ENCODE peak calls at places on chromosome 22, in ten cellular contexts. M is naive thymus-derived CD4-positive, alpha-beta T cell; H is mesendoderm; E is skeletal muscle cell; I is globus pallidus; W is left cardiac atrium; B is RPMI7951; D is NCI-H2171 treated with DMSO at 0.1 percent for 48 hours; O is SK-MEL-5; G is RCC 7860. T is an unnamed sample.

GRCh38 chr22:49583341-49583740 is 244.3 kb downstream of the BRD1 start:
- DNase-seq in M (no peak), O (no peak), H (no peak), D (no peak), I (no peak), E (no peak), B (no peak), W (no peak), G (no peak), T (no peak)

GRCh38 chr22:43782448-43782847 is 29.7 kb downstream of the EFCAB6 start:
- DNase-seq in W (no peak), D (no peak), H (no peak), G (no peak), O (no peak), B (no peak), M (no peak), E (no peak), I (no peak), T (no peak)

GRCh38 chr22:35276019-35276418 is 18.7 kb downstream of the HMGXB4 start:
- DNase-seq in W (no peak), I (no peak), M (no peak), E (no peak), D (no peak), G (no peak), O (no peak), B (no peak), H (no peak), T (no peak)

GRCh38 chr22:45842141-45842831 is 134.7 kb downstream of the WNT7B start:
- DNase-seq in I (no peak), H (no peak), G (no peak), W (no peak), E (peak; percentile 32), D (no peak), O (no peak), B (peak; percentile 27), M (no peak), T (no peak)

GRCh38 chr22:50261615-50262459 is at the start of gene MAPK12:
- DNase-seq in W (peak; percentile 67), D (peak; percentile 22), H (no peak), O (no peak), G (no peak), I (no peak), E (no peak), B (no peak), M (no peak), T (no peak)

GRCh38 chr22:45704648-45705047 is 33.0 kb downstream of the ATXN10 start:
- DNase-seq in B (peak; percentile 61), I (no peak), G (no peak), M (no peak), H (no peak), E (no peak), O (no peak), D (no peak), W (no peak), T (no peak)

GRCh38 chr22:29003975-29004646 is 57.5 kb downstream of the C22orf31 start:
- DNase-seq in D (peak; percentile 67), G (no peak), E (no peak), H (peak; percentile 76), I (no peak), O (no peak), W (no peak), B (no peak), M (no peak), T (no peak)

GRCh38 chr22:27906241-27906640 is 12.8 kb downstream of the PITPNB start:
- DNase-seq in D (no peak), I (no peak), G (no peak), H (no peak), M (no peak), E (no peak), B (no peak), W (no peak), O (no peak), T (no peak)

GRCh38 chr22:19800761-19801244 is 40.2 kb downstream of the TBX1 start:
- DNase-seq in O (peak; percentile 59), G (no peak), E (no peak), I (no peak), W (peak; percentile 41), D (no peak), B (peak; percentile 17), H (peak; percentile 62), M (no peak), T (no peak)

GRCh38 chr22:41902932-41903421 is 11.9 kb downstream of the SHISA8 start:
- DNase-seq in E (no peak), D (no peak), B (no peak), G (no peak), H (no peak), I (no peak), O (no peak), W (peak; percentile 63), M (no peak), T (no peak)

GRCh38 chr22:45318558-45319318 is 9.0 kb downstream of the FAM118A start:
- DNase-seq in E (no peak), I (no peak), O (no peak), W (no peak), B (peak; percentile 8), M (peak; percentile 34), H (peak; percentile 48), D (peak; percentile 48), G (no peak), T (no peak)

GRCh38 chr22:31477329-31477728 is 12.3 kb downstream of the EIF4ENIF1 start:
- DNase-seq in M (no peak), B (no peak), D (no peak), G (no peak), E (no peak), I (no peak), H (no peak), W (no peak), O (no peak), T (no peak)

GRCh38 chr22:44571566-44572413 is 73.8 kb upstream of the RTL6 start:
- DNase-seq in B (no peak), O (no peak), W (no peak), H (no peak), M (no peak), G (no peak), D (peak; percentile 14), E (no peak), I (no peak), T (peak; percentile 55)

GRCh38 chr22:23279781-23280180 is 99.5 kb downstream of the BCR start:
- DNase-seq in B (no peak), H (no peak), E (no peak), G (no peak), O (no peak), M (no peak), D (no peak), I (no peak), W (no peak), T (no peak)

GRCh38 chr22:17007257-17007656 is 765 bp downstream of the GAB4 start:
- DNase-seq in O (no peak), M (no peak), I (no peak), B (no peak), G (no peak), D (no peak), H (no peak), E (no peak), W (no peak), T (no peak)

GRCh38 chr22:49201046-49201970 is 626.4 kb downstream of the BRD1 start:
- DNase-seq in W (no peak), I (no peak), O (no peak), D (no peak), H (no peak), E (no peak), G (no peak), B (no peak), M (no peak), T (no peak)

GRCh38 chr22:25661067-25661466 is 80.9 kb upstream of the MYO18B start:
- DNase-seq in I (no peak), D (no peak), G (no peak), E (no peak), B (no peak), H (no peak), W (no peak), O (no peak), M (no peak), T (no peak)

GRCh38 chr22:22935056-22935545 is 47.5 kb downstream of the IGLL5 start:
- DNase-seq in H (no peak), D (no peak), M (no peak), I (no peak), B (no peak), E (no peak), W (no peak), O (no peak), G (no peak), T (no peak)

GRCh38 chr22:36088292-36088691 is 59.7 kb upstream of the RBFOX2 start:
- DNase-seq in B (no peak), H (no peak), E (no peak), I (no peak), W (no peak), D (no peak), M (no peak), G (no peak), O (no peak), T (no peak)

GRCh38 chr22:47149976-47150375 is 387.5 kb downstream of the TBC1D22A start:
- DNase-seq in M (no peak), H (no peak), I (no peak), O (no peak), G (no peak), D (no peak), E (no peak), B (no peak), W (no peak), T (no peak)

GRCh38 chr22:35138521-35138920 is 72.6 kb downstream of the ISX start:
- DNase-seq in E (no peak), I (no peak), H (no peak), O (no peak), B (no peak), D (no peak), W (no peak), G (no peak), M (no peak), T (no peak)

GRCh38 chr22:36819112-36819511 is 2.3 kb upstream of the PVALB start:
- DNase-seq in D (no peak), M (no peak), O (no peak), E (no peak), W (no peak), B (no peak), G (no peak), I (no peak), H (peak; percentile 74), T (no peak)

GRCh38 chr22:50361688-50362087 is 18.6 kb downstream of the PPP6R2 start:
- DNase-seq in M (no peak), I (no peak), D (no peak), W (no peak), H (no peak), B (no peak), E (no peak), G (no peak), O (no peak), T (no peak)

GRCh38 chr22:38085501-38085900 is 1.5 kb upstream of the SLC16A8 start:
- DNase-seq in G (no peak), I (no peak), M (no peak), W (no peak), B (no peak), E (no peak), H (no peak), O (no peak), D (no peak), T (no peak)

GRCh38 chr22:32926600-32926999 is 125.1 kb downstream of the TIMP3 start:
- DNase-seq in B (peak; percentile 32), E (no peak), O (peak; percentile 72), I (no peak), W (no peak), M (no peak), G (no peak), H (peak; percentile 60), D (peak; percentile 24), T (no peak)

GRCh38 chr22:36532466-36532865 is 3.5 kb upstream of the EIF3D start:
- DNase-seq in M (no peak), D (no peak), H (no peak), O (no peak), E (no peak), I (no peak), G (no peak), W (no peak), B (no peak), T (no peak)

GRCh38 chr22:37464181-37464580 is 22.0 kb downstream of the MFNG start:
- DNase-seq in I (no peak), W (no peak), G (no peak), M (no peak), O (no peak), H (no peak), B (peak; percentile 45), E (no peak), D (peak; percentile 91), T (no peak)

GRCh38 chr22:37187891-37188761 is at the start of gene C1QTNF6:
- DNase-seq in W (peak; percentile 68), D (no peak), G (peak; percentile 75), I (no peak), B (peak; percentile 58), O (peak; percentile 56), H (peak; percentile 95), M (no peak), E (no peak), T (no peak)

T was measured in NCI-H524 treated with DMSO at 0.1 percent for 48 hours.